ENCODE peak calls at places on chromosomes 12 and 14, in nine cellular contexts. One of them, this sample, is unnamed.

GRCh38 chr14:75877292-75877691 is 104.5 kb downstream of the TGFB3 start:
- DNase-seq in OCI-LY7: no peak
- DNase-seq in left ventricle myocardium inferior: no peak
- DNase-seq in A549: no peak
- DNase-seq in heart left ventricle: peak; percentile 46
- DNase-seq in GM13976: no peak
- DNase-seq in GM12864: no peak
- DNase-seq in WTC11: no peak
- DNase-seq in mammary epithelial cell: peak; percentile 96
- DNase-seq in this sample: no peak

GRCh38 chr14:69637503-69638030 is 26.2 kb downstream of the SUSD6 start:
- DNase-seq in OCI-LY7: no peak
- DNase-seq in left ventricle myocardium inferior: peak; percentile 46
- DNase-seq in heart left ventricle: peak; percentile 64
- DNase-seq in A549: no peak
- DNase-seq in mammary epithelial cell: no peak
- DNase-seq in GM13976: no peak
- DNase-seq in GM12864: no peak
- DNase-seq in WTC11: no peak
- DNase-seq in this sample: no peak

GRCh38 chr14:91831337-91831736 is 36.0 kb downstream of the TC2N start:
- DNase-seq in mammary epithelial cell: no peak
- DNase-seq in WTC11: no peak
- DNase-seq in OCI-LY7: no peak
- DNase-seq in GM12864: no peak
- DNase-seq in left ventricle myocardium inferior: no peak
- DNase-seq in GM13976: no peak
- DNase-seq in A549: no peak
- DNase-seq in heart left ventricle: no peak
- DNase-seq in this sample: no peak

GRCh38 chr12:101854747-101855146 is 22.6 kb upstream of the DRAM1 start:
- DNase-seq in heart left ventricle: no peak
- DNase-seq in left ventricle myocardium inferior: no peak
- DNase-seq in A549: no peak
- DNase-seq in GM13976: no peak
- DNase-seq in WTC11: no peak
- DNase-seq in GM12864: peak; percentile 75
- DNase-seq in OCI-LY7: peak; percentile 76
- DNase-seq in mammary epithelial cell: no peak
- DNase-seq in this sample: no peak

GRCh38 chr14:55599250-55599879 is 19.4 kb downstream of the KTN1 start:
- DNase-seq in left ventricle myocardium inferior: peak; percentile 32
- DNase-seq in A549: peak; percentile 90
- DNase-seq in GM12864: no peak
- DNase-seq in OCI-LY7: no peak
- DNase-seq in heart left ventricle: peak; percentile 39
- DNase-seq in GM13976: no peak
- DNase-seq in WTC11: no peak
- DNase-seq in mammary epithelial cell: no peak
- DNase-seq in this sample: no peak

GRCh38 chr14:20580242-20580641 is 7.6 kb downstream of the RNASE11 start:
- DNase-seq in WTC11: no peak
- DNase-seq in OCI-LY7: no peak
- DNase-seq in A549: no peak
- DNase-seq in GM13976: no peak
- DNase-seq in left ventricle myocardium inferior: no peak
- DNase-seq in GM12864: no peak
- DNase-seq in mammary epithelial cell: no peak
- DNase-seq in heart left ventricle: no peak
- DNase-seq in this sample: no peak

GRCh38 chr12:90945070-90945649 is 9.8 kb downstream of the CCER1 start:
- DNase-seq in heart left ventricle: no peak
- DNase-seq in left ventricle myocardium inferior: no peak
- DNase-seq in WTC11: no peak
- DNase-seq in OCI-LY7: peak; percentile 50
- DNase-seq in mammary epithelial cell: peak; percentile 17
- DNase-seq in GM12864: no peak
- DNase-seq in GM13976: no peak
- DNase-seq in A549: peak; percentile 56
- DNase-seq in this sample: peak; percentile 41

GRCh38 chr12:67747869-67748760 is 99.6 kb downstream of the DYRK2 start:
- DNase-seq in left ventricle myocardium inferior: no peak
- DNase-seq in GM12864: no peak
- DNase-seq in A549: peak; percentile 79
- DNase-seq in WTC11: no peak
- DNase-seq in heart left ventricle: no peak
- DNase-seq in mammary epithelial cell: peak; percentile 5
- DNase-seq in OCI-LY7: no peak
- DNase-seq in GM13976: no peak
- DNase-seq in this sample: no peak

GRCh38 chr14:78335531-78335930 is 165.4 kb downstream of the NRXN3 start:
- DNase-seq in OCI-LY7: no peak
- DNase-seq in left ventricle myocardium inferior: no peak
- DNase-seq in GM12864: no peak
- DNase-seq in A549: no peak
- DNase-seq in mammary epithelial cell: no peak
- DNase-seq in heart left ventricle: no peak
- DNase-seq in GM13976: no peak
- DNase-seq in WTC11: no peak
- DNase-seq in this sample: no peak

GRCh38 chr12:96425321-96425720 is 25.1 kb upstream of the CDK17 start:
- DNase-seq in OCI-LY7: no peak
- DNase-seq in A549: no peak
- DNase-seq in mammary epithelial cell: peak; percentile 80
- DNase-seq in WTC11: no peak
- DNase-seq in GM13976: peak; percentile 31
- DNase-seq in GM12864: no peak
- DNase-seq in heart left ventricle: no peak
- DNase-seq in left ventricle myocardium inferior: no peak
- DNase-seq in this sample: no peak

GRCh38 chr12:122106891-122107660 is 28.5 kb downstream of the MLXIP start:
- DNase-seq in GM13976: no peak
- DNase-seq in left ventricle myocardium inferior: peak; percentile 66
- DNase-seq in heart left ventricle: peak; percentile 84
- DNase-seq in OCI-LY7: no peak
- DNase-seq in A549: no peak
- DNase-seq in WTC11: no peak
- DNase-seq in GM12864: no peak
- DNase-seq in mammary epithelial cell: peak; percentile 85
- DNase-seq in this sample: no peak

GRCh38 chr14:67446371-67447032 is 34.5 kb upstream of the PLEK2 start:
- DNase-seq in mammary epithelial cell: no peak
- DNase-seq in WTC11: no peak
- DNase-seq in OCI-LY7: no peak
- DNase-seq in GM13976: no peak
- DNase-seq in A549: no peak
- DNase-seq in GM12864: no peak
- DNase-seq in left ventricle myocardium inferior: peak; percentile 55
- DNase-seq in heart left ventricle: peak; percentile 61
- DNase-seq in this sample: no peak

GRCh38 chr14:74510211-74510931 is 16.8 kb downstream of the ISCA2 start:
- DNase-seq in GM13976: no peak
- DNase-seq in heart left ventricle: peak; percentile 18
- DNase-seq in mammary epithelial cell: peak; percentile 54
- DNase-seq in WTC11: peak; percentile 34
- DNase-seq in GM12864: no peak
- DNase-seq in left ventricle myocardium inferior: no peak
- DNase-seq in OCI-LY7: no peak
- DNase-seq in A549: no peak
- DNase-seq in this sample: no peak

GRCh38 chr14:64758025-64758521 is 53.8 kb downstream of the PLEKHG3 start:
- DNase-seq in OCI-LY7: no peak
- DNase-seq in mammary epithelial cell: peak; percentile 86
- DNase-seq in WTC11: no peak
- DNase-seq in A549: peak; percentile 45
- DNase-seq in GM13976: no peak
- DNase-seq in left ventricle myocardium inferior: no peak
- DNase-seq in GM12864: no peak
- DNase-seq in heart left ventricle: peak; percentile 66
- DNase-seq in this sample: no peak

GRCh38 chr12:16984484-16984883 is 378.5 kb upstream of the LMO3 start:
- DNase-seq in left ventricle myocardium inferior: no peak
- DNase-seq in GM12864: no peak
- DNase-seq in WTC11: no peak
- DNase-seq in heart left ventricle: no peak
- DNase-seq in A549: peak; percentile 8
- DNase-seq in GM13976: no peak
- DNase-seq in OCI-LY7: peak; percentile 40
- DNase-seq in mammary epithelial cell: no peak
- DNase-seq in this sample: no peak

GRCh38 chr14:34331728-34332623 is 130.1 kb downstream of the SPTSSA start:
- DNase-seq in left ventricle myocardium inferior: peak; percentile 49
- DNase-seq in A549: peak; percentile 82
- DNase-seq in mammary epithelial cell: peak; percentile 52
- DNase-seq in heart left ventricle: peak; percentile 68
- DNase-seq in GM12864: peak; percentile 79
- DNase-seq in GM13976: peak; percentile 59
- DNase-seq in WTC11: peak; percentile 80
- DNase-seq in OCI-LY7: peak; percentile 74
- DNase-seq in this sample: peak; percentile 43

DNA sequence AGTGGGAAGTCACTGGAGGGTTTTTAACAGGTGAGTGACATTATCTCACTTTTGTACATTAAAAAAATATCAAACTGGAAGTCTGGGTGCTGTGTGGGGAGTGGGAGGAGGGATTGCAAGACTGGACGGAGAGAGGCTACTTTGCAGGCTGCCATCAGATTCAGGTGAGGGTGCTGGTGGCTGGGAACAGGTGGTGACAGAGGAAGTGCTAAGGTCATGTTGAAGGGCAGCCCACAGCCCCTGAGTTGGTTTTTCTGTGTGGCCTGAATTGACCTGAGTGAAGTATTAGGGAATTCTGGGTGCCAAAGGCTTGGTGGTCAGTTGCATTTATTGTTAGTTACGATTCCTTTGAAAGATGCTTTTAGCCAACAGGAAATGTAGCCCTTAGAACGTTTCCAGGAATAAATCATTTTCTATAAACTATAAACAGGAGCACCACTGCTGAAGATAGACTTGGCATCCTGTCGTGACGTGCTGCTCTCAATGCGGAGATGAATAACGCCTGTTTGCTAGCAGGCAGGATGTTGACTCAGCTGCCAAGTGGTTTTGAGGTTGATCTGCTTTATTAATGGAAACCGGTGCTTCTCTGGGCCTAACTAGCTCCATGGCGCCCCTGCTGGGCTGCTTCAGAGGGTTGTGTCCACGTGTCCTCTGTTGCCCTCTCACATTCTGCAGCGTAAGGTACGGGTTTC is 707.5 kb upstream of the TMEM132C start:
- DNase-seq in left ventricle myocardium inferior: peak; percentile 15
- DNase-seq in OCI-LY7: peak; percentile 56
- DNase-seq in heart left ventricle: no peak
- DNase-seq in GM12864: no peak
- DNase-seq in GM13976: no peak
- DNase-seq in A549: peak; percentile 54
- DNase-seq in mammary epithelial cell: peak; percentile 78
- DNase-seq in WTC11: peak; percentile 57
- DNase-seq in this sample: no peak
- TF ChIP-seq CTCF in left ventricle myocardium inferior: peak; percentile 43
- TF ChIP-seq CTCF in OCI-LY7: peak; percentile 68
- TF ChIP-seq CTCF in heart left ventricle: peak; percentile 23
- TF ChIP-seq CTCF in GM12864: no peak
- TF ChIP-seq CTCF in GM13976: no peak
- TF ChIP-seq CTCF in A549: no peak
- TF ChIP-seq CTCF in mammary epithelial cell: peak; percentile 46
- TF ChIP-seq CTCF in WTC11: no peak
- TF ChIP-seq CTCF in this sample: no peak

GRCh38 chr14:101183376-101184103 is 280.0 kb upstream of the RTL1 start:
- DNase-seq in mammary epithelial cell: no peak
- DNase-seq in heart left ventricle: no peak
- DNase-seq in left ventricle myocardium inferior: no peak
- DNase-seq in A549: no peak
- DNase-seq in GM13976: no peak
- DNase-seq in OCI-LY7: peak; percentile 41
- DNase-seq in WTC11: peak; percentile 86
- DNase-seq in GM12864: no peak
- DNase-seq in this sample: peak; percentile 6
- TF ChIP-seq CTCF in mammary epithelial cell: peak; percentile 26
- TF ChIP-seq CTCF in heart left ventricle: no peak
- TF ChIP-seq CTCF in left ventricle myocardium inferior: peak; percentile 26
- TF ChIP-seq CTCF in A549: peak; percentile 11
- TF ChIP-seq CTCF in GM13976: no peak
- TF ChIP-seq CTCF in OCI-LY7: peak; percentile 73
- TF ChIP-seq CTCF in WTC11: peak; percentile 40
- TF ChIP-seq CTCF in GM12864: no peak
- TF ChIP-seq CTCF in this sample: no peak

DNA sequence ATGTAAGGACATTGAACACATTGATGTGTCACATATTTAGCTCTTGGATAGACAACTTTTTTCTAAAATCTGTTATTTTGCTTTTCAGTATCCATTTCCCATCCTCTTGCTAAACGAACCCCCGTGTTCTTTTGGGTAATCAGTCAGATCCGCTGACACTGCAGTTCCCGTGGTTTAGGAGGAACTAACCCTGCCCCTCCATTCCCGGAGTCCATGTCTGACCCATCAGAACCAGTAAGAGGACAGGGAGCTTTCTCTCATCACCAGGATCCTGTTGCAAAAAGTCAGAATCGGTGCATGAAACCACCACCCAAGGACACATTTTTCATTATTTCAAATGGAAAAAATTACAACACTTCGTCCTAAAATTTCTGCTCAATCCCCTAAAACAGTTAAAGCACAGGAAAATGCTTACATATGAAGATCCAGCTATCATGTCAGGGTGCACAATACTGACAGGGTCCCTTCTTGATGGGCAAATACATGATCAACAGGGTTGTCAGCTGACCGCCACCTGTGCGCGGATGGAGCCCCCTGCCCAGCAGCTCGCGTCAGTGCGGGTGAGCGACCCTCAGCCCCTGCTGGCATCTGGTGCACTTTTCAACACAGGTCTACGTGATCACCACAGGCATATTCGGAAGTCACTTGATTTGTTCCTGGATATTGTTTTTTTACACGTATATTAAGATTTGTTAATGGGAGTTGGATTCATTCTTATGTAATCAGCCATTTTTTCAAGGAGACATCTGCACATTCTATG is 276.8 kb downstream of the ADGRD1 start:
- DNase-seq in left ventricle myocardium inferior: no peak
- DNase-seq in OCI-LY7: no peak
- DNase-seq in WTC11: no peak
- DNase-seq in GM13976: no peak
- DNase-seq in heart left ventricle: no peak
- DNase-seq in mammary epithelial cell: no peak
- DNase-seq in GM12864: no peak
- DNase-seq in A549: no peak
- DNase-seq in this sample: no peak
- TF ChIP-seq CTCF in left ventricle myocardium inferior: no peak
- TF ChIP-seq CTCF in OCI-LY7: no peak
- TF ChIP-seq CTCF in WTC11: no peak
- TF ChIP-seq CTCF in GM13976: no peak
- TF ChIP-seq CTCF in heart left ventricle: no peak
- TF ChIP-seq CTCF in mammary epithelial cell: no peak
- TF ChIP-seq CTCF in GM12864: no peak
- TF ChIP-seq CTCF in A549: no peak
- TF ChIP-seq CTCF in this sample: no peak

DNA sequence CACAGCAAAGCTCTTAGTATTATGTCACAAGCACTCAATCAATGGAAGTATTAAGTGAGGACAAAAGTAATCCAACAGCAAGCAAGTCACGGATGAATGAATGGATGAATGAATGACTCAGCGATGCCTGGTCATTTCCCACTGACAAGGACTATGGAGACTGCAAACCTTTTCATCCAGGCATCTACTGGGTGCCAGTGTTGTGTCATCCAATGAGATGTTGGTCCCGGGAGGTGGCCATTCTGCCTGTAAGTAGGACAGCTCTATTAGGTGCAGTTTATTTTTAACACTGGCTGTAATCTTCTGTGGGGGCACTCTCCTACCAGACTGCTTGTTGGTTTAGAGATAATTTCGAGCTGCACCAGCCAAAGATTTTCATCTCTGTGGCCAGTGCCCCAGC is 39.4 kb downstream of the STAB2 start:
- DNase-seq in left ventricle myocardium inferior: peak; percentile 43
- DNase-seq in heart left ventricle: peak; percentile 77
- DNase-seq in mammary epithelial cell: peak; percentile 66
- DNase-seq in WTC11: peak; percentile 32
- DNase-seq in A549: peak; percentile 88
- DNase-seq in OCI-LY7: no peak
- DNase-seq in GM13976: no peak
- DNase-seq in GM12864: no peak
- DNase-seq in this sample: no peak
- TF ChIP-seq CTCF in left ventricle myocardium inferior: peak; percentile 59
- TF ChIP-seq CTCF in heart left ventricle: no peak
- TF ChIP-seq CTCF in mammary epithelial cell: peak; percentile 42
- TF ChIP-seq CTCF in WTC11: no peak
- TF ChIP-seq CTCF in A549: peak; percentile 78
- TF ChIP-seq CTCF in OCI-LY7: no peak
- TF ChIP-seq CTCF in GM13976: no peak
- TF ChIP-seq CTCF in GM12864: no peak
- TF ChIP-seq CTCF in this sample: no peak

This sample was measured in GM13977.